ENCODE peak calls at places on chromosomes 12 and 14, in seven cellular contexts. A is left ventricle myocardium inferior, H is ovary, I is foreskin fibroblast, R is Caco-2, T is heart left ventricle, D is upper lobe of left lung. L is an unnamed sample.

GRCh38 chr12:51326762-51327439 is 2.9 kb upstream of the BIN2 start:
- DNase-seq in D (peak), T (no peak), I (peak), R (peak), A (no peak), H (no peak), L (no peak)

GRCh38 chr12:116540617-116541152 is 18.5 kb upstream of the MAP1LC3B2 start:
- DNase-seq in I (no peak), T (no peak), H (no peak), A (no peak), D (no peak), R (no peak), L (no peak)

GRCh38 chr12:15837141-15837781 is 44.9 kb upstream of the STRAP start:
- DNase-seq in R (no peak), A (no peak), T (no peak), H (no peak), I (peak), D (no peak), L (no peak)

GRCh38 chr14:55586411-55586810 is 6.4 kb downstream of the KTN1 start:
- DNase-seq in I (no peak), D (no peak), R (no peak), A (no peak), T (no peak), H (no peak), L (no peak)

GRCh38 chr14:90061849-90062794 is at the start of gene KCNK13:
- DNase-seq in I (peak), R (peak), T (peak), A (peak), H (no peak), D (peak), L (no peak)

GRCh38 chr14:43031598-43031997 is 1424.9 kb downstream of the LRFN5 start:
- DNase-seq in H (no peak), D (no peak), I (no peak), A (no peak), R (no peak), T (no peak), L (no peak)

GRCh38 chr14:61193471-61193870 is 87.7 kb downstream of the TMEM30B start:
- DNase-seq in H (no peak), A (no peak), D (no peak), T (no peak), I (no peak), R (no peak), L (no peak)

GRCh38 chr14:55713496-55713895 is 133.5 kb downstream of the KTN1 start:
- DNase-seq in I (peak), A (no peak), T (no peak), R (no peak), D (no peak), H (no peak), L (no peak)

GRCh38 chr12:26113194-26113654 is 11.6 kb downstream of the BHLHE41 start:
- DNase-seq in R (no peak), A (no peak), T (no peak), H (no peak), D (no peak), I (no peak), L (no peak)

GRCh38 chr12:62684586-62685295 is 218.1 kb downstream of the MON2 start:
- DNase-seq in I (peak), A (peak), D (no peak), H (peak), T (peak), R (no peak), L (no peak)

GRCh38 chr14:101361044-101361443 is 200.3 kb upstream of the DIO3 start:
- DNase-seq in D (no peak), R (no peak), I (no peak), T (no peak), A (no peak), H (peak), L (no peak)

GRCh38 chr14:22002860-22003284 is 329.3 kb upstream of the OR4E1 start:
- DNase-seq in R (peak), H (no peak), D (no peak), T (no peak), A (no peak), I (no peak), L (no peak)

DNA sequence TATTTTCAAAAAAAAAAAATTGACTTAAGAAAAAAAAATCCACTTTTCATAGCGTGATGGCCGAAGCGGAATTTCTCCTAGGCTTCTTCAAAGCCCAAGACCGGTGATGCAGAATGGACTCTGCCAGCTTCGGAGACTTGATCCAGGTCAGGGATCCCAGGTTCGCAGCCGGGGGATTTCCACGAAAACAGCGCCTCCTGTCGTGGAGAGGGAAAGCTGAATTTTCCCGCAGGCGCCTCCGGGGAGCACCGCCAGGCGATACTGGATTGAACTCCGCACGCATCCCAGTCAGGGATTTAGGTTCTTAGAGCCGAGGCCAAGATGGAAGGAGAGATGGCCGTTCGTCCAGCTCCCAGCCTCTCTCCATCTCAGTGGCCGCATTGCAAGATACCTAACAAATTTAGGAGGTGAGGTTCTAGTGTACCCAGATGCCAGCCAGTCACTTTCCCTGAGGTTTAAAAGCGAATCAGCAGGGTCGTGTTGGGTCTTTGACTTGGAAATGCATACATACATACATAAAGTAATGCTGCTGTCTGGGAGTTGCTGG is 2.2 kb downstream of the TTC6 start:
- DNase-seq in D (peak), A (no peak), T (peak), R (no peak), I (peak), H (no peak), L (no peak)
- TF ChIP-seq CTCF in D (peak), A (no peak), T (no peak), R (no peak), I (peak), H (no peak), L (no peak)

DNA sequence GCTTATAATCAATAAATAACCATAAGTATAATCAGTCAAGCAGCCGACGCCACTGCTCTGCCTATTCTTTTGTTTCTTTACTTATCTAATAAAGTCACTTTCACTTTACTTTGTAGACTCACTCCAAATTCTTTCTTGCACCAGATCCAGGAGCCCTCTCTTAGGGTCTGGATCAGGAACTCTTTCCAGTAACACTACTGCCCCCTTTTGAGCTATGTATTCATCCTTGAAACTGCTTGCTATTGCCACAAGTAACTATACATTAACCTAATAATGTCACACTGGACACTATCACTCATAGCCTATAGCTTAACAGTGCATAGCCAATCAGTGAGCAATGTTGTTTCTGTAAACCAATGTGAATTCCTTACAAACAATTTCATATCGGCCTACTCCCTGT is 2.8 kb upstream of the NID2 start:
- DNase-seq in R (peak), D (no peak), T (no peak), H (no peak), A (no peak), I (peak), L (no peak)
- TF ChIP-seq CTCF in R (no peak), D (no peak), T (peak), H (peak), A (peak), I (peak), L (no peak)

DNA sequence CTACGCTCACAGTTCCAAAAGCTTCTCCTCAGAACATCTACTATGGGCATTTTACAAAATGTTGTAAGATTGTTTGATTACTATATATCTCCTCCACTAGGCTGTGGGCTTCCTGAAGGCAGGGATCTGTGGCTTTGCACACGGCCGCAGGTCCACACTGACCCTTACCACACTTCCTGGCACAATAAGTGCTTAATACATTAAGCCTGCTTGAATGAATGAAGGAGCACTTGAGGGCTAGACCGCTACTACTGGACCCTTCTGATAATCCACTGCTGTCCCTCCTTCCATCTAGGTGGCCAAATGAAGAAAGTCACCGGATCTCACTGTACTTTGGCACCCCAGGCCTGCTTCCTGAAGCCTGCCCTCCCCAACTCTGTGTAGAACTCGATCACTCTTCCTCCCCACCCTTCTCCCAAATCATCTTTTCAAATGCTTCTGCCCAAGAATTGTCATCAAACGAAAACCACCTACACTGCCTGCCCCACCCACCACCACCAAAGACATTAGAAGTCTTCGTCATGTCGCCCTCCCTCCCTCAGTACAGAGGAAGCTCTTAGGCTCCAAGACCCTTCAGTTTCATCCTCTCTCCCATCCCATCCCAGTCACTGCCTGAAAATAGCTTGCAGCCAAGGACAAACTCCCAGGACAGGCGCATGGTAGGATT is 596 bp upstream of the ZBTB39 start:
- DNase-seq in A (no peak), D (no peak), I (no peak), H (no peak), R (no peak), T (no peak), L (no peak)
- TF ChIP-seq CTCF in A (no peak), D (no peak), I (no peak), H (peak), R (no peak), T (no peak), L (no peak)

GRCh38 chr12:124485371-124485770 is 82.0 kb downstream of the NCOR2 start:
- DNase-seq in D (no peak), I (no peak), R (no peak), A (no peak), T (no peak), H (no peak), L (no peak)

GRCh38 chr12:124484067-124484466 is 83.3 kb downstream of the NCOR2 start:
- DNase-seq in T (peak), H (no peak), A (no peak), D (no peak), I (no peak), R (no peak), L (no peak)

GRCh38 chr12:124486346-124486963 is 81.0 kb downstream of the NCOR2 start:
- DNase-seq in I (no peak), T (peak), H (peak), R (no peak), D (no peak), A (peak), L (no peak)

GRCh38 chr12:124482901-124483799 is 84.3 kb downstream of the NCOR2 start:
- DNase-seq in T (peak), R (no peak), H (no peak), I (no peak), D (no peak), A (no peak), L (no peak)

DNA sequence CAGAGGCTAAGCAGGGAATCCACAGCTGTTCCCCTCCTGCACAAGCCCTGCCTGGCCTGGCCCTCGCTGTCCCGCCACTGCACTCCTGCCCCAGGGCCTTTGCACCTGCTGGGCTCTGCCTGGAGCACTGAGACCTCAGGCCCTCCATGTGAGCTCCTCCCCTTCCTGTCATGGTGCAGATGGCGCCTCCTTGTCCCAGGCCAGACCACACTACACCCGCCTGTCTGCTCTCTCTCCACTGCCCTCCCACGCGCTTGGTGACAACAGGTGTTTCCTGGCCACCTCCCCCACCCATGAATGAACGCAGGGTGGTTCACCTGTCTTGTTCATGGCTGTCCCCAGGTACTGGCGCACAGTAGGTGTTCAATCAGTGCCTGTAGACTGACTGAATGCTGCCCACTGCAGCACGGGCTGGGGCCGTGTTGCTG is 82.9 kb downstream of the NCOR2 start:
- DNase-seq in I (no peak), D (no peak), R (no peak), A (peak), T (peak), H (no peak), L (no peak)
- TF ChIP-seq CTCF in I (no peak), D (no peak), R (no peak), A (no peak), T (no peak), H (no peak), L (no peak)

DNA sequence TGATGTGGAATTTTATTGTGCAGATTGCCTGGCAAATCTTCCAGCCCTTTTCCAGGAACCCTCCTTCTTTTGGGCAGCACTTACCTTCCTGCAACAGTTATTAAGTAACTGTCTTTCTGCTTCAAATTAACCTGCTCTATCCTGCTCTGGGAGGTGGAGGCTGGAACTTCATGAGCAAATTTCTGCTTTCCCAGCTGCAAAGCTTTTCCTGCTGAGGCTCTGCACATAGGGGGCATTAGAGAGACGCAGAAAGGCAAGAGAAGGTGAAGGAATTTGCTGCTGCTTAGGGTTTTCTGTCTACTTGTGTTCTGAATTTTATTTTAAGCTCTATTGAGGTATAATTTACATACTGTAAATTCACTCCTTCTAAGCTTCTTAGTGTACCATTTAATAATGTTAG is 259.2 kb downstream of the PCNX1 start:
- DNase-seq in D (peak), H (no peak), T (no peak), A (no peak), I (peak), R (peak), L (no peak)
- TF ChIP-seq CTCF in D (no peak), H (no peak), T (peak), A (peak), I (peak), R (peak), L (no peak)

DNA sequence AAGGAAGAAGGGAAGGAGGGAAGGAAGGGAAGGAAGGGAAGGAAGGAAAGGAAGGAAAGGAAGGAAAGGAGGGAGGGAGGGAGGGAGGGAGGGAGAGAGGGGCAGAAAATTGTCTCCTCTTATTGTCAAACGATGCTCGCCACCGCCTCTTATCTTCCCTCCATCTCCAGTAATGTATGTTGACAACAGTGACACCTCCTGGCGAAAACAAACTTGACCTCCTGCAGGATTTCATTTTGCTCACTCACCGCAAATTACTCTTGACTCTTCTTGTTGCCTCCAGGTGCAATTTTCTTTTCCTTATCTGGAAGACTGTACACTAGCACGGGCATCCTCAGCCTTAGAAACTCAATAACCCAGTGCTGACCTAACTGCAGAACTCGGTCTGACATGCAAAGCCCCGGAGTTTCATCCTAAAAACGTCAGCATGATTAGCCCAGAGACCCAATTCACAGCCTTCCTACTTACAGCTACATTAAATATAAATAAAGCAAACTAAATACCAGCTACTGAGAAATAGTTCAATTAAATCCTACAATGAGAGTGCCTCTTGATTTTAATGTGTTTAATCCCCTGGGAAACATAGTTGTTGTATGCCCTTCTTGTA is 512.4 kb upstream of the TMPO start:
- DNase-seq in D (no peak), I (peak), H (no peak), R (peak), A (no peak), T (no peak), L (no peak)
- TF ChIP-seq CTCF in D (no peak), I (peak), H (no peak), R (peak), A (peak), T (no peak), L (no peak)

DNA sequence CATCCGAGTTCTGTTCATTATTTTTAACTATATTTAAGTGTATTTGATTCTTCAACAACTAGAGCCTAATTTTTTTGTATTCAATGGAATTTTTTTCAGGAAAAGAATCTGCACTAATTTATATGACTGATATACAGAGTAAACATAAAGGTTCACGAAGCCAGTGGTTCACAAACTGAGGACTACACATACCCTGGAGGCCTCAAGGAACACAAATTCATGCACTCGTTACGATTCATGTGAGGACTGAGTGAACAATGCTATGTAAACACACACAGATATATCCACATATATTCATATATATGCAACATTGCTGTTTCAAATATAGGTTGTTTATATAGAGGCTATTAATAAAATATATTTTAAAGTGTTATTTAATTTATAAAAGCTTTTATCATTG is 137.8 kb downstream of the PHLDA1 start:
- DNase-seq in H (no peak), T (no peak), R (no peak), D (no peak), A (no peak), I (no peak), L (no peak)
- TF ChIP-seq CTCF in H (no peak), T (no peak), R (no peak), D (no peak), A (no peak), I (no peak), L (no peak)

GRCh38 chr12:751192-751827 is 1.1 kb upstream of the WNK1 start:
- DNase-seq in R (peak), I (peak), H (peak), A (peak), T (peak), D (peak), L (peak)

GRCh38 chr12:754238-754816 is 1.9 kb downstream of the WNK1 start:
- DNase-seq in R (no peak), H (peak), I (peak), T (peak), D (peak), A (no peak), L (no peak)

GRCh38 chr12:753401-754237 is 1.2 kb downstream of the WNK1 start:
- DNase-seq in I (peak), T (peak), H (peak), D (peak), A (peak), R (peak), L (peak)

GRCh38 chr12:751828-752672 is at the start of gene WNK1:
- DNase-seq in T (peak), I (peak), A (peak), R (peak), H (peak), D (peak), L (peak)

DNA sequence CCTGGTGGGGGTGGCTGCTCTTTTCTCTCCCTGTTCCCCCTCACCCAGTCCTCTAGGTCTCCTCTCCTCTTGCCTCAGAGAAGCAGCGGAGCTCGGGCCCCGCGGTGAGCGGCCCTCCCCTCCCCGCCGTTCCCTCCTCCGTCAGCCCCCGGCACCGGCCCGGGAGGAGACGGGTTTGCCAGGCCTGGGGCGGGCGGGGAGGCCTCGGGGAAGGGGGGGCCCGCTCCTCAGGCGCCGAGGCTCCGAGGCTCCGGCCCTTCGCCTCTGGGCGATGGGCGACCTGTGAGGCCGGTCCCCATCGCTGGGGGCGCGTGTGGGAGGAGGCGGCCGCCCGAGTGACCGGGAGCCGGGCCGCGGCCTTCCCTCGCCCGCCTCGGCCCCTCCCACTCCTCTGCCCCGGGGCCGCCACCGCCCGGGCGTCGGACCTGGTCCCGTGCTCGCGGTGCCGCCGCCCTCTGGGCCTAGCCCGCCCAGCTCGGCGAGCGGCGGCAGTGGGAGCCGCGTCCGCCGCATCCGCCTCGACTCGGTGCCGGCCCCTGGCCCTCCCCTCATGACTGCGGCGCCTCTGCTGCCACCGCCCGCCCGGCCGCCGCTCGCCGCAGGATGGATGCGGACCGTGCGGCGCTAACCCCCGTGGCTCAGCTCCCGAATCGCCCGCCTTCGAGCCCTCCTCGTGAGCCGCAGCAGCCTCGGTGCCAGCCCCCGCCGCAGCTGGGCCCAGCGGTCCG is 458 bp downstream of the WNK1 start:
- DNase-seq in D (peak), A (peak), T (peak), H (peak), I (peak), R (peak), L (no peak)
- TF ChIP-seq CTCF in D (peak), A (peak), T (peak), H (no peak), I (no peak), R (peak), L (no peak)